ENCODE peak calls at places on chromosomes 5 and 9, in four cellular contexts. P is fibroblast of lung, R is NB4, Z is SK-N-SH. T is an unnamed sample.

GRCh38 chr9:34049630-34050384 is 1.1 kb upstream of the UBAP2 start:
- DNase-seq in Z (peak; percentile 21), R (peak; percentile 56), P (no peak), T (peak; percentile 13)

GRCh38 chr9:127087411-127087810 is 35.0 kb downstream of the ANGPTL2 start:
- DNase-seq in R (no peak), Z (no peak), P (no peak), T (no peak)

GRCh38 chr9:101718176-101718575 is 20.3 kb downstream of the GRIN3A start:
- DNase-seq in R (no peak), P (no peak), Z (no peak), T (no peak)

GRCh38 chr9:14179449-14179848 is 134.5 kb downstream of the NFIB start:
- DNase-seq in R (no peak), P (no peak), Z (no peak), T (no peak)

GRCh38 chr5:111469905-111470304 is 42.4 kb downstream of the STARD4 start:
- DNase-seq in R (peak; percentile 11), Z (no peak), P (peak; percentile 17), T (no peak)

GRCh38 chr5:172153695-172154094 is 34.3 kb downstream of the STK10 start:
- DNase-seq in P (no peak), Z (no peak), R (no peak), T (no peak)

GRCh38 chr5:156956321-156956720 is 6.7 kb downstream of the TIMD4 start:
- DNase-seq in P (no peak), Z (no peak), R (no peak), T (no peak)

GRCh38 chr5:133489632-133490031 is 122.7 kb downstream of the FSTL4 start:
- DNase-seq in Z (no peak), P (no peak), R (no peak), T (peak; percentile 59)

GRCh38 chr9:137143459-137143858 is 4.5 kb downstream of the GRIN1 start:
- DNase-seq in R (no peak), P (no peak), Z (no peak), T (no peak)

GRCh38 chr9:69809304-69809863 is 11.2 kb upstream of the CFAP95 start:
- DNase-seq in P (peak; percentile 33), R (peak; percentile 12), Z (peak; percentile 20), T (peak; percentile 14)

GRCh38 chr5:78879541-78879940 is 105.6 kb downstream of the ARSB start:
- DNase-seq in R (no peak), Z (no peak), P (peak; percentile 45), T (no peak)
- H3K4me3 ChIP-seq in R (no peak overlapping the region), Z (no peak overlapping the region), P (no peak overlapping the region), T (no peak overlapping the region)

GRCh38 chr9:132238992-132239391 is 77.1 kb downstream of the NTNG2 start:
- DNase-seq in Z (no peak), P (no peak), R (peak; percentile 69), T (no peak)
- H3K4me3 ChIP-seq in Z (no peak overlapping the region), P (no peak overlapping the region), R (no peak overlapping the region), T (no peak overlapping the region)

GRCh38 chr9:105251133-105251532 is 6.7 kb downstream of the SLC44A1 start:
- DNase-seq in R (no peak), P (no peak), Z (no peak), T (no peak)

GRCh38 chr9:105248691-105249090 is 4.2 kb downstream of the SLC44A1 start:
- DNase-seq in P (no peak), Z (no peak), R (no peak), T (no peak)

GRCh38 chr9:105251733-105252404 is 7.4 kb downstream of the SLC44A1 start:
- DNase-seq in P (no peak), Z (no peak), R (no peak), T (no peak)

GRCh38 chr9:105254226-105254625 is 9.8 kb downstream of the SLC44A1 start:
- DNase-seq in P (no peak), Z (no peak), R (no peak), T (no peak)

DNA sequence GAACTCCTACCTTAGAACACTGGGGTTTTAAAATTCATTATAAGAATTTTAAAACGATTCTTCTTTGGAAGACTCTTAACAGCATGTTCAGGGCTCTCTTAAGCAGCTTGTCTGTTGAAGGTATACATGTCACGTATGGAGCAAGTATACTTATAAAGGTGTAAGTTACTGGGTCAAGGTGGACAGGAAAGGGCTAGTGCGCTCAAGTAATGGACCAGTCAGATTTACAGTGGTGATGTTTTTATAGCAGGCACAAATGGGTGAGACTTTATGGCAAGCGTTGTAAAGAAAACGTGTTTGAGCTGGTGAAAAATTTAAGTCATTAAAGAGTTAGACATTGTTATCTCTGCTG is 7.9 kb downstream of the SLC44A1 start:
- DNase-seq in Z (no peak), R (no peak), P (no peak), T (no peak)
- H3K4me3 ChIP-seq in Z (no peak overlapping the region), R (no peak overlapping the region), P (no peak overlapping the region), T (no peak overlapping the region)

GRCh38 chr9:97638666-97639065 is 5.0 kb downstream of the NCBP1 start:
- DNase-seq in R (peak; percentile 42), Z (no peak), P (no peak), T (no peak)

GRCh38 chr9:97633859-97634485 is 351 bp downstream of the NCBP1 start:
- DNase-seq in Z (no peak), P (no peak), R (no peak), T (peak; percentile 29)

GRCh38 chr9:97635026-97635425 is 1.4 kb downstream of the NCBP1 start:
- DNase-seq in R (no peak), Z (no peak), P (no peak), T (no peak)

GRCh38 chr9:97640290-97640689 is 6.7 kb downstream of the NCBP1 start:
- DNase-seq in P (peak; percentile 51), R (no peak), Z (no peak), T (no peak)

DNA sequence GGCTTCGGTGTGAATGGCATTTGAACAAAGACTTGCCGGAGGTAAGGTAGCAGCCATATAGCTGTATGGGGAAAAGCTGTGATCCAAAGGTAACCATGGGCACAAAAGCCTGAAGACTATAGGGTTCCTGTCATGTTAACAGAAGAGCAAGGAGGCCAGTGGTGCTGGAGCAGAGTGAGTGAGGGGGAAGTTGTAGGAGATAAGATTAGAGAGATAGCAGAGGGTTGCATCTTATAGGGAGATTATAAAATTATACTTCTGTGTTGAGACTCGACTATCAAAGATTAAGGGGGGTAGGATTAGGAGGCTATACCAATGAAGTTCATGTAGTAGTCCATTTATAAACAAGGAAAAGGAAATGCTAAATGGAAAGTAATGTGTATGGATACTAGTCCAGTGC is 3.3 kb downstream of the NCBP1 start:
- DNase-seq in P (no peak), R (peak; percentile 28), Z (no peak), T (no peak)
- H3K4me3 ChIP-seq in P (no peak overlapping the region), R (peak overlapping the region; percentile 29), Z (no peak overlapping the region), T (no peak overlapping the region)

GRCh38 chr5:6573651-6574101 is 59.2 kb downstream of the NSUN2 start:
- DNase-seq in P (no peak), Z (peak; percentile 54), R (no peak), T (no peak)
- H3K4me3 ChIP-seq in P (no peak overlapping the region), Z (no peak overlapping the region), R (no peak overlapping the region), T (no peak overlapping the region)

T was measured in GM12865.